ENCODE peak calls at places on chromosomes 11 and 22, in seven cellular contexts. C, T, L, H, X, W and B are unnamed samples.

GRCh38 chr11:64989416-64989815 is 7.4 kb downstream of the BATF2 start:
- DNase-seq in C (no peak), T (no peak), L (no peak), H (no peak), X (no peak), W (no peak), B (no peak)

GRCh38 chr11:16217631-16218030 is 138.7 kb downstream of the SOX6 start:
- DNase-seq in C (no peak), T (no peak), L (no peak), H (no peak), X (no peak), W (no peak), B (no peak)

GRCh38 chr11:128715691-128716153 is 21.9 kb downstream of the FLI1 start:
- DNase-seq in C (no peak), T (no peak), L (no peak), H (no peak), X (no peak), W (no peak), B (no peak)

GRCh38 chr22:23831781-23832180 is 7.0 kb downstream of the DERL3 start:
- DNase-seq in C (no peak), T (no peak), L (no peak), H (no peak), X (no peak), W (no peak), B (no peak)

GRCh38 chr11:64202992-64203391 is 3.5 kb upstream of the FERMT3 start:
- DNase-seq in C (no peak), T (no peak), L (no peak), H (no peak), X (no peak), W (no peak), B (no peak)

GRCh38 chr11:72676874-72677341 is 2.7 kb upstream of the PDE2A start:
- DNase-seq in C (no peak), T (peak), L (peak), H (peak), X (peak), W (peak), B (no peak)

GRCh38 chr11:24900960-24901549 is 404.2 kb downstream of the LUZP2 start:
- DNase-seq in C (no peak), T (no peak), L (no peak), H (no peak), X (no peak), W (no peak), B (no peak)

GRCh38 chr11:101466352-101466751 is 117.5 kb downstream of the TRPC6 start:
- DNase-seq in C (no peak), T (no peak), L (no peak), H (no peak), X (no peak), W (peak), B (no peak)

GRCh38 chr22:33841281-33842005 is 78.8 kb downstream of the LARGE1 start:
- DNase-seq in C (no peak), T (no peak), L (no peak), H (no peak), X (no peak), W (no peak), B (no peak)

GRCh38 chr11:1557904-1558831 is 13.9 kb downstream of the DUSP8 start:
- DNase-seq in C (no peak), T (no peak), L (peak), H (no peak), X (no peak), W (peak), B (peak)

GRCh38 chr11:74033046-74033445 is 24.2 kb upstream of the UCP3 start:
- DNase-seq in C (no peak), T (no peak), L (no peak), H (no peak), X (no peak), W (no peak), B (no peak)

GRCh38 chr11:103585911-103586310 is 450.5 kb upstream of the DDI1 start:
- DNase-seq in C (no peak), T (no peak), L (no peak), H (no peak), X (no peak), W (peak), B (no peak)